ENCODE peak calls at places on chromosomes 7 and 10, in four cellular contexts. Z is H1, F is K562, M is HepG2. D is an unnamed sample.
A peak's percentile ranks its signal among the peaks of the same experiment; 100 is the strongest.

GRCh38 chr10:27744478-27745379 is 890 bp downstream of the MKX start:
- DNase-seq in Z (peak; percentile 52), F (no peak), M (no peak), D (no peak)

GRCh38 chr7:152076324-152076821 is 50.9 kb downstream of the GALNT11 start:
- DNase-seq in Z (peak; percentile 77), F (peak; percentile 68), M (peak; percentile 18), D (no peak)

GRCh38 chr10:89392974-89393373 is 551 bp downstream of the IFIT1 start:
- DNase-seq in Z (no peak), F (no peak), M (no peak), D (no peak)

GRCh38 chr7:69049341-69049740 is 548.9 kb upstream of the AUTS2 start:
- DNase-seq in M (no peak), F (no peak), Z (peak; percentile 10), D (no peak)

GRCh38 chr10:3445688-3446087 is 273.1 kb upstream of the PITRM1 start:
- DNase-seq in F (no peak), Z (no peak), M (no peak), D (no peak)

GRCh38 chr7:128763541-128763940 is 12.1 kb downstream of the OPN1SW start:
- DNase-seq in F (no peak), M (no peak), Z (no peak), D (no peak)

GRCh38 chr10:58508316-58508715 is 4.4 kb upstream of the BICC1 start:
- DNase-seq in Z (no peak), M (no peak), F (no peak), D (no peak)

GRCh38 chr7:66505531-66506451 is 122.9 kb upstream of the KCTD7 start:
- DNase-seq in M (no peak), Z (no peak), F (peak; percentile 5), D (no peak)

GRCh38 chr10:7407368-7408002 is 3.3 kb downstream of the SFMBT2 start:
- DNase-seq in Z (peak; percentile 59), F (no peak), M (no peak), D (no peak)

GRCh38 chr7:21318190-21318915 is 109.5 kb upstream of the SP4 start:
- DNase-seq in M (no peak), F (no peak), Z (no peak), D (no peak)

GRCh38 chr7:27192546-27193334 is 7.2 kb downstream of the HOXA13 start:
- DNase-seq in M (no peak), Z (peak; percentile 68), F (no peak), D (no peak)

GRCh38 chr7:30226593-30227268 is 57.7 kb upstream of the ZNRF2 start:
- DNase-seq in F (no peak), Z (peak; percentile 66), M (peak; percentile 73), D (no peak)

GRCh38 chr10:24208661-24209420 is at the start of gene KIAA1217:
- DNase-seq in F (no peak), Z (peak; percentile 63), M (peak; percentile 76), D (no peak)

GRCh38 chr10:5441106-5441505 is 28.7 kb downstream of the NET1 start:
- DNase-seq in Z (no peak), M (no peak), F (no peak), D (no peak)

GRCh38 chr10:2079603-2080078 is 342.3 kb upstream of the ADARB2 start:
- DNase-seq in Z (no peak), F (no peak), M (peak; percentile 64), D (peak; percentile 34)

GRCh38 chr10:10630281-10630680 is 387.4 kb upstream of the CELF2 start:
- DNase-seq in F (no peak), M (no peak), Z (no peak), D (no peak)

GRCh38 chr10:10623958-10624590 is 393.6 kb upstream of the CELF2 start:
- DNase-seq in F (no peak), Z (no peak), M (no peak), D (no peak)

GRCh38 chr10:10626734-10627133 is 390.9 kb upstream of the CELF2 start:
- DNase-seq in Z (no peak), M (no peak), F (no peak), D (no peak)

GRCh38 chr10:10629512-10629911 is 388.2 kb upstream of the CELF2 start:
- DNase-seq in Z (no peak), F (no peak), M (no peak), D (no peak)

DNA sequence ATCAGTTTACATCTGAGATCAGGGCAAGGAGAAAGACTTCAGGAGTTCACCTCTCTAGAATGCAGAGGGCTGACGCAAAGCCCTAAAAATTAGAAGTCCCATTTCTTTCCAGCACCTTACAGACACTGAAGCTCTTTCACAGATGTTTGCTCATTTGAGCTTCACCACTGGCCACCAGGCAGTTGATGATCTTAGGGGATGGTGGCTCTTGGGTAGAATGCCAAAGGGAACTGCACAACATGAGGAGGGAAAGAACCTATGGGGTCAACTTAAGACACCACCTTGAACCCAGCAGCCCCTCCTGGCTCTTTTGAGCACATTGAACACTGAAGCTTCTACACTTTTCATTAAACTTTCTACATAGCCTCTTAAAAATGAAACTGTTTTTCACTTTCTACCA is 390.3 kb upstream of the CELF2 start:
- DNase-seq in F (no peak), Z (no peak), M (no peak), D (no peak)
- H3K36me3 ChIP-seq in F (no peaks in the 10 kb centered on the region), Z (no peaks in the 10 kb centered on the region), M (no peaks in the 10 kb centered on the region), D (no peaks in the 10 kb centered on the region)

GRCh38 chr7:94665426-94665825 is 9.5 kb upstream of the SGCE start:
- DNase-seq in F (no peak), Z (no peak), M (no peak), D (no peak)
- TF ChIP-seq BRCA1 in F (no peak), Z (no peak), M (no peak), D (no peak)

GRCh38 chr10:101133489-101134298 is 2.6 kb downstream of the TLX1 start:
- DNase-seq in Z (no peak), M (no peak), F (no peak), D (no peak)

GRCh38 chr10:101132636-101133473 is 1.8 kb downstream of the TLX1 start:
- DNase-seq in M (no peak), Z (no peak), F (no peak), D (no peak)

GRCh38 chr10:101130141-101130540 is 959 bp upstream of the TLX1 start:
- DNase-seq in F (no peak), M (no peak), Z (no peak), D (no peak)

GRCh38 chr10:101130984-101131961 is at the start of gene TLX1:
- DNase-seq in F (peak; percentile 44), M (no peak), Z (no peak), D (no peak)

DNA sequence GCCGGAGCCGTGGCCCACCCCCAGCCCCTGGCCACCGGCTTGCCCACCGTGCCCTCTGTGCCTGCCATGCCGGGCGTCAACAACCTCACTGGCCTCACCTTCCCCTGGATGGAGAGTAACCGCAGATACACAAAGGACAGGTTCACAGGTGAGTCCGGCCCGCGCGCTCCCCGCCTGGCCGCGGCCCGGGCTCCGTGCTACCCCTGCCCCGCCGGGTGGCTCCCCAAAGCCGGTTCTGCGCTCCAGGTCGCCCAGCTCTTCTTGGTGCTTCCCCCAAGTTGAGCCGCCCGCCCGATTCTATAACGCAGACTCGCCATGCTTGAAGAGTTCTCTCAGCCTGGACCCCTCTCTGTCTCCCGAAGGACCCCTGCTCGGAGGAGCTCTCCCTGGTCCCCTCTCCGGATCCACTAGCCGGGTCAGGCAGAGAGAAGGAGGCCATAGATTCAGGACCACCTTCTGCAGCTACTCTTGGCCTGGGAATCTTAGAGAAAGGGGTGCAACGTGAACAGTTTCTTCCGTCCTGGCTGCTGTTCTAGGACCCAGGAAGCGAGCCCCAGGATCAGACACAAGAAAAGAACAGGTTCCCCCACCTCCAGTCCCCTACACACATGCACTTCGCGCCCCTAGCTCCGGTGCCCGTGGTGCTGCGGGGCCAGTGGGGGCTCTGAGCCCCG is 999 bp downstream of the TLX1 start:
- DNase-seq in Z (no peak), F (no peak), M (no peak), D (no peak)
- TF ChIP-seq EZH2 in Z (peak; percentile 92), F (no peak), M (peak; percentile 68), D (peak; percentile 39)

GRCh38 chr7:102469351-102469971 is 4.7 kb downstream of the LRWD1 start:
- DNase-seq in Z (no peak), M (no peak), F (no peak), D (no peak)
- H3K36me3 ChIP-seq in Z (peaks cover 2% of the 10 kb centered on the region), M (peaks cover 5% of the 10 kb centered on the region), F (peaks cover 72% of the 10 kb centered on the region), D (peaks cover 6% of the 10 kb centered on the region)

GRCh38 chr10:21021843-21022594 is 124.9 kb upstream of the NEBL start:
- DNase-seq in F (peak; percentile 11), M (peak; percentile 44), Z (no peak), D (no peak)

GRCh38 chr10:21022821-21023220 is 125.7 kb upstream of the NEBL start:
- DNase-seq in M (no peak), F (no peak), Z (no peak), D (no peak)

GRCh38 chr10:21015838-21016237 is 118.7 kb upstream of the NEBL start:
- DNase-seq in F (no peak), Z (no peak), M (no peak), D (no peak)

GRCh38 chr10:21021231-21021630 is 124.1 kb upstream of the NEBL start:
- DNase-seq in F (no peak), Z (no peak), M (no peak), D (no peak)

GRCh38 chr10:21020545-21020944 is 123.4 kb upstream of the NEBL start:
- DNase-seq in Z (peak; percentile 81), M (peak; percentile 27), F (peak; percentile 77), D (peak; percentile 21)
- TF ChIP-seq BRCA1 in Z (no peak), M (no peak), F (no peak), D (no peak)